ENCODE peak calls at places on chromosomes 1 and 21, in nine cellular contexts. One of them, this sample, is unnamed. For H3K4me1, the result is how much of the 10 kb centered on the place peaks cover.

GRCh38 chr1:203858055-203858454 is 3.3 kb upstream of the SNRPE start:
- DNase-seq in upper lobe of right lung: no peak
- DNase-seq in testis: no peak
- DNase-seq in esophagus muscularis mucosa: no peak
- DNase-seq in HCT116: no peak
- DNase-seq in keratinocyte: peak
- DNase-seq in heart left ventricle: no peak
- DNase-seq in cardiac muscle cell: peak
- DNase-seq in A549: no peak
- DNase-seq in this sample: no peak

GRCh38 chr21:34022557-34023335 is 50.6 kb upstream of the MRPS6 start:
- DNase-seq in upper lobe of right lung: no peak
- DNase-seq in testis: no peak
- DNase-seq in esophagus muscularis mucosa: no peak
- DNase-seq in HCT116: no peak
- DNase-seq in keratinocyte: no peak
- DNase-seq in heart left ventricle: peak
- DNase-seq in cardiac muscle cell: no peak
- DNase-seq in A549: no peak
- DNase-seq in this sample: no peak

GRCh38 chr1:198676253-198676652 is 37.4 kb downstream of the PTPRC start:
- DNase-seq in upper lobe of right lung: no peak
- DNase-seq in testis: no peak
- DNase-seq in esophagus muscularis mucosa: no peak
- DNase-seq in HCT116: no peak
- DNase-seq in keratinocyte: no peak
- DNase-seq in heart left ventricle: no peak
- DNase-seq in cardiac muscle cell: no peak
- DNase-seq in A549: no peak
- DNase-seq in this sample: no peak

GRCh38 chr1:182575540-182576149 is 13.4 kb downstream of the RNASEL start:
- DNase-seq in upper lobe of right lung: no peak
- DNase-seq in testis: no peak
- DNase-seq in esophagus muscularis mucosa: peak
- DNase-seq in HCT116: no peak
- DNase-seq in keratinocyte: no peak
- DNase-seq in heart left ventricle: no peak
- DNase-seq in cardiac muscle cell: peak
- DNase-seq in A549: no peak
- DNase-seq in this sample: peak

GRCh38 chr1:42933610-42934009 is 25.1 kb downstream of the SLC2A1 start:
- DNase-seq in upper lobe of right lung: peak
- DNase-seq in testis: no peak
- DNase-seq in esophagus muscularis mucosa: no peak
- DNase-seq in HCT116: no peak
- DNase-seq in keratinocyte: no peak
- DNase-seq in heart left ventricle: no peak
- DNase-seq in cardiac muscle cell: no peak
- DNase-seq in A549: no peak
- DNase-seq in this sample: peak

GRCh38 chr1:230067441-230067870 is 418 bp downstream of the GALNT2 start:
- DNase-seq in upper lobe of right lung: peak
- DNase-seq in testis: peak
- DNase-seq in esophagus muscularis mucosa: no peak
- DNase-seq in HCT116: no peak
- DNase-seq in keratinocyte: no peak
- DNase-seq in heart left ventricle: peak
- DNase-seq in cardiac muscle cell: peak
- DNase-seq in A549: peak
- DNase-seq in this sample: no peak

GRCh38 chr1:57711326-57711725 is 287.5 kb upstream of the DAB1 start:
- DNase-seq in upper lobe of right lung: no peak
- DNase-seq in testis: no peak
- DNase-seq in esophagus muscularis mucosa: no peak
- DNase-seq in HCT116: no peak
- DNase-seq in keratinocyte: peak
- DNase-seq in heart left ventricle: no peak
- DNase-seq in cardiac muscle cell: no peak
- DNase-seq in A549: no peak
- DNase-seq in this sample: no peak

GRCh38 chr1:209641216-209642181 is 10.7 kb downstream of the LAMB3 start:
- DNase-seq in upper lobe of right lung: peak
- DNase-seq in testis: peak
- DNase-seq in esophagus muscularis mucosa: no peak
- DNase-seq in HCT116: no peak
- DNase-seq in keratinocyte: peak
- DNase-seq in heart left ventricle: peak
- DNase-seq in cardiac muscle cell: peak
- DNase-seq in A549: no peak
- DNase-seq in this sample: no peak

GRCh38 chr1:101288491-101288944 is 51.7 kb downstream of the S1PR1 start:
- DNase-seq in upper lobe of right lung: no peak
- DNase-seq in testis: peak
- DNase-seq in esophagus muscularis mucosa: no peak
- DNase-seq in HCT116: peak
- DNase-seq in keratinocyte: peak
- DNase-seq in heart left ventricle: peak
- DNase-seq in cardiac muscle cell: peak
- DNase-seq in A549: peak
- DNase-seq in this sample: peak

GRCh38 chr1:145720556-145720877 is 1.2 kb downstream of the CD160 start:
- DNase-seq in upper lobe of right lung: no peak
- DNase-seq in testis: no peak
- DNase-seq in esophagus muscularis mucosa: no peak
- DNase-seq in HCT116: peak
- DNase-seq in keratinocyte: peak
- DNase-seq in heart left ventricle: no peak
- DNase-seq in cardiac muscle cell: peak
- DNase-seq in A549: no peak
- DNase-seq in this sample: no peak

GRCh38 chr1:46248122-46248920 is 758 bp downstream of the RAD54L start:
- DNase-seq in upper lobe of right lung: no peak
- DNase-seq in testis: no peak
- DNase-seq in esophagus muscularis mucosa: no peak
- DNase-seq in HCT116: peak
- DNase-seq in keratinocyte: no peak
- DNase-seq in heart left ventricle: peak
- DNase-seq in cardiac muscle cell: no peak
- DNase-seq in A549: peak
- DNase-seq in this sample: peak

GRCh38 chr1:18537386-18538306 is 56.9 kb downstream of the KLHDC7A start:
- DNase-seq in upper lobe of right lung: peak
- DNase-seq in testis: no peak
- DNase-seq in esophagus muscularis mucosa: peak
- DNase-seq in HCT116: no peak
- DNase-seq in keratinocyte: no peak
- DNase-seq in heart left ventricle: no peak
- DNase-seq in cardiac muscle cell: no peak
- DNase-seq in A549: no peak
- DNase-seq in this sample: no peak

GRCh38 chr1:91273875-91274274 is 130.8 kb downstream of the HFM1 start:
- DNase-seq in upper lobe of right lung: no peak
- DNase-seq in testis: no peak
- DNase-seq in esophagus muscularis mucosa: no peak
- DNase-seq in HCT116: no peak
- DNase-seq in keratinocyte: no peak
- DNase-seq in heart left ventricle: no peak
- DNase-seq in cardiac muscle cell: peak
- DNase-seq in A549: no peak
- DNase-seq in this sample: no peak

GRCh38 chr1:204624631-204625216 is 60.8 kb downstream of the LRRN2 start:
- DNase-seq in upper lobe of right lung: no peak
- DNase-seq in testis: peak
- DNase-seq in esophagus muscularis mucosa: no peak
- DNase-seq in HCT116: no peak
- DNase-seq in keratinocyte: no peak
- DNase-seq in heart left ventricle: no peak
- DNase-seq in cardiac muscle cell: no peak
- DNase-seq in A549: no peak
- DNase-seq in this sample: peak

GRCh38 chr1:105964879-105965278 is 1091.6 kb upstream of the PRMT6 start:
- DNase-seq in upper lobe of right lung: no peak
- DNase-seq in testis: no peak
- DNase-seq in esophagus muscularis mucosa: no peak
- DNase-seq in HCT116: no peak
- DNase-seq in keratinocyte: no peak
- DNase-seq in heart left ventricle: no peak
- DNase-seq in cardiac muscle cell: no peak
- DNase-seq in A549: no peak
- DNase-seq in this sample: no peak

GRCh38 chr1:5522605-5523145 is 469.6 kb downstream of the NPHP4 start:
- DNase-seq in upper lobe of right lung: no peak
- DNase-seq in testis: no peak
- DNase-seq in esophagus muscularis mucosa: peak
- DNase-seq in HCT116: no peak
- DNase-seq in keratinocyte: no peak
- DNase-seq in heart left ventricle: no peak
- DNase-seq in cardiac muscle cell: no peak
- DNase-seq in A549: no peak
- DNase-seq in this sample: no peak

GRCh38 chr1:92728687-92729086 is 56.2 kb downstream of the EVI5 start:
- DNase-seq in upper lobe of right lung: no peak
- DNase-seq in testis: no peak
- DNase-seq in esophagus muscularis mucosa: no peak
- DNase-seq in HCT116: no peak
- DNase-seq in keratinocyte: no peak
- DNase-seq in heart left ventricle: no peak
- DNase-seq in cardiac muscle cell: peak
- DNase-seq in A549: no peak
- DNase-seq in this sample: no peak

GRCh38 chr1:905811-906531 is 17.8 kb upstream of the SAMD11 start:
- DNase-seq in upper lobe of right lung: peak
- DNase-seq in testis: peak
- DNase-seq in esophagus muscularis mucosa: no peak
- DNase-seq in HCT116: no peak
- DNase-seq in keratinocyte: no peak
- DNase-seq in heart left ventricle: peak
- DNase-seq in cardiac muscle cell: no peak
- DNase-seq in A549: no peak
- DNase-seq in this sample: no peak

DNA sequence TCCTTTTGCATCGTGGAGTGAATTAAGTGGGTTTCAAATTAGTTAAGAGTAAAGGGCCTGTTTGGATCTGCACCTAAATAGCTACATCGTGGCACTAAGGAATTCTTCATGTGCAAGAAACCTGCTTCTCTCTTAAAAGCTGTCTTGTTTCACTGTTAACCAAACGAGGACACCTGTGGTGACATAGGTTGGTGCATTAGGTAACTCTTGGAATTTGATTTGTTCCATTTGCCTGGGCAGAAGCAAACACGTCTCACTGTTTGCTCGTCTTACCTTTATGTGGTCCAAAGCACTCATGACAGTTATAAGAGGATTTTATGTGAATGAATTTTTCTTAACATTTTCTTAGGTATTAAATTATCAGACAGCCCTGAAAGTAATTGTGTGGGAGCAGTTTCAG is 60.9 kb downstream of the PRDM2 start:
- DNase-seq in upper lobe of right lung: no peak
- DNase-seq in testis: no peak
- DNase-seq in esophagus muscularis mucosa: peak
- DNase-seq in HCT116: no peak
- DNase-seq in keratinocyte: no peak
- DNase-seq in heart left ventricle: no peak
- DNase-seq in cardiac muscle cell: no peak
- DNase-seq in A549: no peak
- DNase-seq in this sample: peak
- H3K4me1 ChIP-seq in upper lobe of right lung: half or more
- H3K4me1 ChIP-seq in testis: under half
- H3K4me1 ChIP-seq in esophagus muscularis mucosa: half or more
- H3K4me1 ChIP-seq in HCT116: half or more
- H3K4me1 ChIP-seq in keratinocyte: half or more
- H3K4me1 ChIP-seq in heart left ventricle: under half
- H3K4me1 ChIP-seq in cardiac muscle cell: under half
- H3K4me1 ChIP-seq in A549: under half
- H3K4me1 ChIP-seq in this sample: half or more

DNA sequence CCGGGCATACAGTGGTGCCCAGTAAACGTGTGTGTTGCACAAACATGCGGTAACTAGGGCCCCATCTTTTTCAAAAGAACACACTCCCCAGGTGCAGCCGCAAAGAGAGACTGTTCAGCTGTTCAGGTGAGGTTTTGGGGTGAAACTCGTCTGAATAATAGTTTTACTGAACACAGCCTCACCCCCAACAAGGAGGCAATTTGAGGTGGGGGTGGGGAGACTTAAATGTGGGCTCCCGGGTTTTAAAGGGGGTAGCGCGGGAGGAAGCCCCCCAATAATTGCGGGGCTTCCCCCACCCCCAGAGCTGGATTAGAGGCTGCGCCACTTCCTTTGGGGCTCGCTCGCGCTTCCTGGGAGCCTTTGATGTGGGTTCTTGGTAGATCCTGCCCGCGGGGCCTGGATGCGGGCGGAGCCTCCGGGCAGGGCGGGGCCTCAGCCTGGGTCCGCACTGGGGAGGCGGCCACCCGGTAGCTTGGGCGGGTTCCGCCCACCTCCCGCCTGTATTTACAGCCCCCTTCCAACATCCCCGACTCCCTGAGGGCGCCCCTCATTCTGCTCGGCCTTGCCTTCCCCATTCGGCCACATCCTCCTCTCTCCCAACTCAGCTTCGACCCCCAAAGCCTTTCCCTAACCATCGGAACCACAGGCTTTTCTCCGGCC is 6.4 kb upstream of the EPHA2 start:
- DNase-seq in upper lobe of right lung: no peak
- DNase-seq in testis: no peak
- DNase-seq in esophagus muscularis mucosa: no peak
- DNase-seq in HCT116: no peak
- DNase-seq in keratinocyte: no peak
- DNase-seq in heart left ventricle: no peak
- DNase-seq in cardiac muscle cell: no peak
- DNase-seq in A549: no peak
- DNase-seq in this sample: no peak
- H3K4me3 ChIP-seq in upper lobe of right lung: no peak
- H3K4me3 ChIP-seq in testis: no peak
- H3K4me3 ChIP-seq in esophagus muscularis mucosa: no peak
- H3K4me3 ChIP-seq in HCT116: peak
- H3K4me3 ChIP-seq in keratinocyte: no peak
- H3K4me3 ChIP-seq in heart left ventricle: no peak
- H3K4me3 ChIP-seq in cardiac muscle cell: no peak
- H3K4me3 ChIP-seq in A549: no peak
- H3K4me3 ChIP-seq in this sample: no peak

GRCh38 chr1:40944326-40944725 is 35.2 kb upstream of the CTPS1 start:
- DNase-seq in upper lobe of right lung: no peak
- DNase-seq in testis: no peak
- DNase-seq in esophagus muscularis mucosa: no peak
- DNase-seq in HCT116: no peak
- DNase-seq in keratinocyte: peak
- DNase-seq in heart left ventricle: no peak
- DNase-seq in cardiac muscle cell: peak
- DNase-seq in A549: peak
- DNase-seq in this sample: no peak
- H3K4me1 ChIP-seq in upper lobe of right lung: under half
- H3K4me1 ChIP-seq in testis: under half
- H3K4me1 ChIP-seq in esophagus muscularis mucosa: under half
- H3K4me1 ChIP-seq in HCT116: under half
- H3K4me1 ChIP-seq in keratinocyte: under half
- H3K4me1 ChIP-seq in heart left ventricle: under half
- H3K4me1 ChIP-seq in cardiac muscle cell: under half
- H3K4me1 ChIP-seq in A549: half or more
- H3K4me1 ChIP-seq in this sample: under half

DNA sequence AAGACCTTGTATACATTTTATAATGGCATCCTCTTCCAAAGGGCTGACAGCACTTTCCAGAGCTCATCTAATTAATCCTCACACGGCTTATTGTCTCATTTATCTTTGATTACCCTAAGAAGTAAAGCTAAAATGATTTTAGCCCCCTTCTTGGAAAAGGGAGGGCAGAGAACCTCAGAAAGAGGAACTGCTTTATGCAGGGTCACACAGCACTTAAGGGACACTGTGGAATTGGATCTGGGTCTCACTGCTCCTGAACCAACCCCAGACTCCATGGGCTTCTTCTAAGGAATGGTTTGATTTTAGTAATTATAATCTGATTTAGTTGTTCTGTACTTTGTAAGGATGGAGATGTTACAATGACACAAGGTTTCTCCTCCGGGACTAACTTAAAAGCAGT is 3.2 kb downstream of the BRINP2 start:
- DNase-seq in upper lobe of right lung: no peak
- DNase-seq in testis: no peak
- DNase-seq in esophagus muscularis mucosa: no peak
- DNase-seq in HCT116: no peak
- DNase-seq in keratinocyte: no peak
- DNase-seq in heart left ventricle: no peak
- DNase-seq in cardiac muscle cell: no peak
- DNase-seq in A549: no peak
- DNase-seq in this sample: no peak
- H3K4me3 ChIP-seq in upper lobe of right lung: no peak
- H3K4me3 ChIP-seq in testis: no peak
- H3K4me3 ChIP-seq in esophagus muscularis mucosa: no peak
- H3K4me3 ChIP-seq in HCT116: no peak
- H3K4me3 ChIP-seq in keratinocyte: no peak
- H3K4me3 ChIP-seq in heart left ventricle: no peak
- H3K4me3 ChIP-seq in cardiac muscle cell: no peak
- H3K4me3 ChIP-seq in A549: no peak
- H3K4me3 ChIP-seq in this sample: no peak